ENCODE peak calls at places on chromosome 11, in eight cellular contexts. One of them, this sample, is unnamed.

GRCh38 chr11:119641991-119642745 is 86.8 kb downstream of the NECTIN1 start:
- DNase-seq in GM23248: peak
- DNase-seq in AG04450: no peak
- DNase-seq in neuronal stem cell: no peak
- DNase-seq in body of pancreas: peak
- DNase-seq in heart right ventricle: no peak
- DNase-seq in ascending aorta: no peak
- DNase-seq in fibroblast of pulmonary artery: peak
- DNase-seq in this sample: no peak

GRCh38 chr11:57140568-57140967 is 41.2 kb upstream of the LRRC55 start:
- DNase-seq in GM23248: no peak
- DNase-seq in AG04450: no peak
- DNase-seq in neuronal stem cell: no peak
- DNase-seq in body of pancreas: no peak
- DNase-seq in heart right ventricle: no peak
- DNase-seq in ascending aorta: no peak
- DNase-seq in fibroblast of pulmonary artery: no peak
- DNase-seq in this sample: no peak

GRCh38 chr11:127640822-127641485 is 640.4 kb upstream of the KIRREL3 start:
- DNase-seq in GM23248: no peak
- DNase-seq in AG04450: no peak
- DNase-seq in neuronal stem cell: no peak
- DNase-seq in body of pancreas: no peak
- DNase-seq in heart right ventricle: no peak
- DNase-seq in ascending aorta: no peak
- DNase-seq in fibroblast of pulmonary artery: peak
- DNase-seq in this sample: no peak

GRCh38 chr11:86292912-86293606 is 9.0 kb upstream of the HIKESHI start:
- DNase-seq in GM23248: no peak
- DNase-seq in AG04450: no peak
- DNase-seq in neuronal stem cell: no peak
- DNase-seq in body of pancreas: no peak
- DNase-seq in heart right ventricle: no peak
- DNase-seq in ascending aorta: no peak
- DNase-seq in fibroblast of pulmonary artery: no peak
- DNase-seq in this sample: no peak

GRCh38 chr11:19728436-19728835 is 15.8 kb downstream of the NAV2 start:
- DNase-seq in GM23248: peak
- DNase-seq in AG04450: peak
- DNase-seq in neuronal stem cell: no peak
- DNase-seq in body of pancreas: no peak
- DNase-seq in heart right ventricle: peak
- DNase-seq in ascending aorta: no peak
- DNase-seq in fibroblast of pulmonary artery: no peak
- DNase-seq in this sample: peak

GRCh38 chr11:10317281-10317755 is 12.4 kb downstream of the ADM start:
- DNase-seq in GM23248: no peak
- DNase-seq in AG04450: no peak
- DNase-seq in neuronal stem cell: peak
- DNase-seq in body of pancreas: no peak
- DNase-seq in heart right ventricle: no peak
- DNase-seq in ascending aorta: no peak
- DNase-seq in fibroblast of pulmonary artery: no peak
- DNase-seq in this sample: no peak

GRCh38 chr11:45817191-45817590 is 12.2 kb downstream of the SLC35C1 start:
- DNase-seq in GM23248: no peak
- DNase-seq in AG04450: no peak
- DNase-seq in neuronal stem cell: no peak
- DNase-seq in body of pancreas: no peak
- DNase-seq in heart right ventricle: no peak
- DNase-seq in ascending aorta: peak
- DNase-seq in fibroblast of pulmonary artery: no peak
- DNase-seq in this sample: no peak

GRCh38 chr11:67277231-67277961 is 11.1 kb downstream of the GRK2 start:
- DNase-seq in GM23248: peak
- DNase-seq in AG04450: no peak
- DNase-seq in neuronal stem cell: no peak
- DNase-seq in body of pancreas: peak
- DNase-seq in heart right ventricle: peak
- DNase-seq in ascending aorta: peak
- DNase-seq in fibroblast of pulmonary artery: peak
- DNase-seq in this sample: no peak

GRCh38 chr11:61683961-61684869 is 4.0 kb downstream of the DAGLA start:
- DNase-seq in GM23248: no peak
- DNase-seq in AG04450: no peak
- DNase-seq in neuronal stem cell: no peak
- DNase-seq in body of pancreas: no peak
- DNase-seq in heart right ventricle: no peak
- DNase-seq in ascending aorta: no peak
- DNase-seq in fibroblast of pulmonary artery: no peak
- DNase-seq in this sample: no peak

GRCh38 chr11:118434123-118434552 is 2.2 kb upstream of the KMT2A start:
- DNase-seq in GM23248: peak
- DNase-seq in AG04450: no peak
- DNase-seq in neuronal stem cell: no peak
- DNase-seq in body of pancreas: no peak
- DNase-seq in heart right ventricle: no peak
- DNase-seq in ascending aorta: no peak
- DNase-seq in fibroblast of pulmonary artery: peak
- DNase-seq in this sample: no peak

GRCh38 chr11:1928038-1928890 is 8.8 kb downstream of the TNNT3 start:
- DNase-seq in GM23248: no peak
- DNase-seq in AG04450: no peak
- DNase-seq in neuronal stem cell: no peak
- DNase-seq in body of pancreas: no peak
- DNase-seq in heart right ventricle: no peak
- DNase-seq in ascending aorta: no peak
- DNase-seq in fibroblast of pulmonary artery: no peak
- DNase-seq in this sample: no peak

GRCh38 chr11:106132582-106133354 is 55.3 kb downstream of the AASDHPPT start:
- DNase-seq in GM23248: no peak
- DNase-seq in AG04450: no peak
- DNase-seq in neuronal stem cell: no peak
- DNase-seq in body of pancreas: no peak
- DNase-seq in heart right ventricle: no peak
- DNase-seq in ascending aorta: no peak
- DNase-seq in fibroblast of pulmonary artery: no peak
- DNase-seq in this sample: no peak
- H3K4me3 ChIP-seq in GM23248: no peak
- H3K4me3 ChIP-seq in AG04450: no peak
- H3K4me3 ChIP-seq in neuronal stem cell: no peak
- H3K4me3 ChIP-seq in body of pancreas: no peak
- H3K4me3 ChIP-seq in heart right ventricle: no peak
- H3K4me3 ChIP-seq in ascending aorta: no peak
- H3K4me3 ChIP-seq in fibroblast of pulmonary artery: no peak
- H3K4me3 ChIP-seq in this sample: no peak

GRCh38 chr11:96314326-96315050 is 28.5 kb downstream of the MAML2 start:
- DNase-seq in GM23248: peak
- DNase-seq in AG04450: no peak
- DNase-seq in neuronal stem cell: no peak
- DNase-seq in body of pancreas: no peak
- DNase-seq in heart right ventricle: no peak
- DNase-seq in ascending aorta: no peak
- DNase-seq in fibroblast of pulmonary artery: peak
- DNase-seq in this sample: no peak

GRCh38 chr11:96315476-96315875 is 27.5 kb downstream of the MAML2 start:
- DNase-seq in GM23248: peak
- DNase-seq in AG04450: no peak
- DNase-seq in neuronal stem cell: no peak
- DNase-seq in body of pancreas: no peak
- DNase-seq in heart right ventricle: no peak
- DNase-seq in ascending aorta: no peak
- DNase-seq in fibroblast of pulmonary artery: no peak
- DNase-seq in this sample: no peak

GRCh38 chr11:96310236-96310635 is 32.8 kb downstream of the MAML2 start:
- DNase-seq in GM23248: no peak
- DNase-seq in AG04450: no peak
- DNase-seq in neuronal stem cell: no peak
- DNase-seq in body of pancreas: no peak
- DNase-seq in heart right ventricle: no peak
- DNase-seq in ascending aorta: no peak
- DNase-seq in fibroblast of pulmonary artery: no peak
- DNase-seq in this sample: no peak

GRCh38 chr11:96311120-96311568 is 31.9 kb downstream of the MAML2 start:
- DNase-seq in GM23248: peak
- DNase-seq in AG04450: no peak
- DNase-seq in neuronal stem cell: no peak
- DNase-seq in body of pancreas: no peak
- DNase-seq in heart right ventricle: no peak
- DNase-seq in ascending aorta: no peak
- DNase-seq in fibroblast of pulmonary artery: peak
- DNase-seq in this sample: peak

DNA sequence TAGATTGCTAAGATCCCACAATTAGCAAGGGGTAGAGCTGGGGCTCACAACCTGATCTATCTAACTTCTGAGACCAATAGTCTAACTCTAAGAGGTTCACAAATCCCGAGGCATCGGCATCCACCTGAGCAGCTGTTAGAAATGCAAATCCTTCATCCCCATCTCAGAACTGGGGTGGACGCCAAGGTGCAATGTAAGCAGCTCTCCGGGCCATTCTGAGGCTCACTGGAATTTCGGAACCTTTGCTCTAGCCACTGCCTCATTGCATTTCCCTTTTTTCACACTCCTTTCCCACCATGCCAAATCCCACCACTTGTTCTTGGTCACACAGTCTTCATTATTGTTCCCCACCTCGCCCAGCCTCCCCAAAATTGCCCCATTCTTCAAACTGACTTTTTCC is 29.8 kb downstream of the MAML2 start:
- DNase-seq in GM23248: no peak
- DNase-seq in AG04450: no peak
- DNase-seq in neuronal stem cell: no peak
- DNase-seq in body of pancreas: no peak
- DNase-seq in heart right ventricle: no peak
- DNase-seq in ascending aorta: no peak
- DNase-seq in fibroblast of pulmonary artery: no peak
- DNase-seq in this sample: no peak
- H3K4me3 ChIP-seq in GM23248: no peak
- H3K4me3 ChIP-seq in AG04450: no peak
- H3K4me3 ChIP-seq in neuronal stem cell: no peak
- H3K4me3 ChIP-seq in body of pancreas: no peak
- H3K4me3 ChIP-seq in heart right ventricle: no peak
- H3K4me3 ChIP-seq in ascending aorta: no peak
- H3K4me3 ChIP-seq in fibroblast of pulmonary artery: no peak
- H3K4me3 ChIP-seq in this sample: no peak

DNA sequence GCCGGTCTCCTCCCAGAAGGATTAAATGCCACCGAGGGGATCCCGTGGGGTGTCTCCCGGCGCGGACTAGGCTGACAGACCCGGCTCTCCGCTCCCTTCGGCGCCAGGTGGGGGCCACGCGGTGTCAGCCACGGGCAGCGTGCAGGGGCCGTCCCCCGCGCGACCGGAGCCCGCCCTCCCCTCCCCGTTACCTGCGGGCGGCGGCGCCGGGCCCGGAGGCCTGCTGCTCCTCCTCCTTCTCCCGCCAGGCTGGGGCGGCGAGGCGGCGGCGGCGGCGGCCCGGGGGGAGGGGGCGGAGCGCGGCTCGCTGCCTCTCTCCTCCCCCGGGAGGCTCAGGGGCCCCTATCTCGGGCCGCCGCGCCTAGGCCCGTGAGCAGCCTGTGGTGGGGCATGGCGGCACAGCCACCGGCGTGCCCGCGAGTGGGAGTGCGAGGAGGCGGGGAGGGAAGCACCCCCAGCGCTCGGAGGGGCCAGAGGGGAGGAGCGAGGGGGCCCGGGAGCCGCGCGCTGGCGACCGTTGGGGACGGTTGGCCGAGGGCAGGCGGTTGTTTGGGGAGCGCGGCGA is 451 bp downstream of the ZBTB44 start:
- DNase-seq in GM23248: peak
- DNase-seq in AG04450: no peak
- DNase-seq in neuronal stem cell: no peak
- DNase-seq in body of pancreas: peak
- DNase-seq in heart right ventricle: peak
- DNase-seq in ascending aorta: peak
- DNase-seq in fibroblast of pulmonary artery: peak
- DNase-seq in this sample: no peak
- H3K4me3 ChIP-seq in GM23248: peak
- H3K4me3 ChIP-seq in AG04450: peak
- H3K4me3 ChIP-seq in neuronal stem cell: peak
- H3K4me3 ChIP-seq in body of pancreas: peak
- H3K4me3 ChIP-seq in heart right ventricle: peak
- H3K4me3 ChIP-seq in ascending aorta: peak
- H3K4me3 ChIP-seq in fibroblast of pulmonary artery: peak
- H3K4me3 ChIP-seq in this sample: peak

GRCh38 chr11:96044747-96045146 is 120.8 kb upstream of the MTMR2 start:
- DNase-seq in GM23248: no peak
- DNase-seq in AG04450: no peak
- DNase-seq in neuronal stem cell: no peak
- DNase-seq in body of pancreas: no peak
- DNase-seq in heart right ventricle: no peak
- DNase-seq in ascending aorta: no peak
- DNase-seq in fibroblast of pulmonary artery: no peak
- DNase-seq in this sample: no peak

GRCh38 chr11:96050435-96051182 is 126.7 kb upstream of the MTMR2 start:
- DNase-seq in GM23248: peak
- DNase-seq in AG04450: no peak
- DNase-seq in neuronal stem cell: no peak
- DNase-seq in body of pancreas: no peak
- DNase-seq in heart right ventricle: no peak
- DNase-seq in ascending aorta: no peak
- DNase-seq in fibroblast of pulmonary artery: peak
- DNase-seq in this sample: no peak

GRCh38 chr11:96049426-96049825 is 125.5 kb upstream of the MTMR2 start:
- DNase-seq in GM23248: peak
- DNase-seq in AG04450: no peak
- DNase-seq in neuronal stem cell: no peak
- DNase-seq in body of pancreas: no peak
- DNase-seq in heart right ventricle: no peak
- DNase-seq in ascending aorta: no peak
- DNase-seq in fibroblast of pulmonary artery: peak
- DNase-seq in this sample: no peak

GRCh38 chr11:96044311-96044710 is 120.4 kb upstream of the MTMR2 start:
- DNase-seq in GM23248: no peak
- DNase-seq in AG04450: no peak
- DNase-seq in neuronal stem cell: no peak
- DNase-seq in body of pancreas: no peak
- DNase-seq in heart right ventricle: no peak
- DNase-seq in ascending aorta: no peak
- DNase-seq in fibroblast of pulmonary artery: no peak
- DNase-seq in this sample: no peak

DNA sequence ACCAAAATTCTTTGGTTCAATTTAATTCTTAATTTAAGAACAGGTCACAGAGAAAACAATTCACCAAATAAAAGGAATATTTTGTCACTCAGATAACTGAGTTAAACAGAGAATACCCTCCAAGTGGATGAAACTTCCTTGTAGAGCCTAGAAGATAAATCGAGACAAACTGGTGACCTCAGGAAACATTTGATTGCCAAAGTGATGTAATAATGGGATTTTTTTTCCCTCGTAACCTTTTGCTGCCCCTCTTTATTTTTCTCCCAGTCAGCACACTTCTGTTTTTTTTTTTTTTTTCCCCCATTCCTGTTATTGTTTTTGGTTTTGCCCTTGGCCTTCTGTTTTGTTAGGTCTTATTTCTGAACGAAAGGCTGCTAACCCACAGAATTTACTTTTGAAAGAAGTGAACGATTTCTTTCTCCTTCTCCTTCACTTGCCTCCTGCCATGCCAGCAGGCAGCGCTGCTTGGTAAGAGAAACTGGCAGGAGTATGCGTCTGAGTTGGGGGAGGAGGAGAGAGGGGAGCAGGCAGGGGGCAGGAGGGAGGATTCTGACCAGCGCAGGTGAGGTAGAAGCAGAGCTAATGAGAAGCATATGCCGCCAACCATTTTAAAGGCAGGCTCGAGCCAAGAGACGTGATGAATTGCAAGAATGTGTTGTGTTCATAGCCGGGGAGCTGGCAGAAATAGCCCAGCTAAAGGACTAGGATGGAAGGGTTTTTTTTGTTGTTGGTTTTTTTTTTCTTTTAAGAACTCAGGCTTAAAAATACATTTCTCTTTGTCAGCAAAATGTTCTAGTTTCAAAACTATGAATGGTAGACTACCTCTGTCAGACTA is 121.9 kb upstream of the MTMR2 start:
- DNase-seq in GM23248: peak
- DNase-seq in AG04450: no peak
- DNase-seq in neuronal stem cell: no peak
- DNase-seq in body of pancreas: peak
- DNase-seq in heart right ventricle: peak
- DNase-seq in ascending aorta: peak
- DNase-seq in fibroblast of pulmonary artery: peak
- DNase-seq in this sample: peak
- H3K4me3 ChIP-seq in GM23248: peak
- H3K4me3 ChIP-seq in AG04450: peak
- H3K4me3 ChIP-seq in neuronal stem cell: no peak
- H3K4me3 ChIP-seq in body of pancreas: no peak
- H3K4me3 ChIP-seq in heart right ventricle: no peak
- H3K4me3 ChIP-seq in ascending aorta: peak
- H3K4me3 ChIP-seq in fibroblast of pulmonary artery: peak
- H3K4me3 ChIP-seq in this sample: peak